ENCODE peak calls at places on chromosomes 6 and 20, in four cellular contexts. R is HCT116, D is prostate gland, K is sigmoid colon. Q is an unnamed sample.

GRCh38 chr20:36629719-36630340 is 16.2 kb downstream of the SLA2 start:
- DNase-seq in D (no peak), R (no peak), K (no peak), Q (peak; percentile 50)

GRCh38 chr20:47784599-47785320 is 521 bp downstream of the SULF2 start:
- DNase-seq in D (peak; percentile 25), K (no peak), R (no peak), Q (peak; percentile 87)

GRCh38 chr20:57435498-57436222 is 44.5 kb downstream of the RBM38 start:
- DNase-seq in R (peak; percentile 88), D (peak; percentile 97), K (peak; percentile 83), Q (peak; percentile 86)

GRCh38 chr20:62208805-62209755 is 11.0 kb downstream of the HRH3 start:
- DNase-seq in K (no peak), D (no peak), R (no peak), Q (no peak)

GRCh38 chr20:36399147-36399968 is 93.2 kb downstream of the DLGAP4 start:
- DNase-seq in D (no peak), R (peak; percentile 91), K (no peak), Q (no peak)

GRCh38 chr20:2624190-2624589 is 28.2 kb upstream of the NOP56 start:
- DNase-seq in D (no peak), K (peak; percentile 82), R (no peak), Q (no peak)

GRCh38 chr6:167214216-167214615 is 56.4 kb upstream of the GPR31 start:
- DNase-seq in D (no peak), K (no peak), R (no peak), Q (no peak)

GRCh38 chr6:33430334-33430733 is 10.5 kb downstream of the SYNGAP1 start:
- DNase-seq in K (no peak), R (no peak), D (no peak), Q (no peak)

GRCh38 chr6:31615748-31616147 is 714 bp downstream of the AIF1 start:
- DNase-seq in R (no peak), D (no peak), K (no peak), Q (peak; percentile 29)

GRCh38 chr20:63232235-63233060 is 3.3 kb upstream of the BIRC7 start:
- DNase-seq in D (no peak), R (peak; percentile 72), K (no peak), Q (no peak)

GRCh38 chr20:46963196-46963529 is 68.5 kb downstream of the EYA2 start:
- DNase-seq in K (no peak), R (no peak), D (peak; percentile 51), Q (no peak)

GRCh38 chr6:158894192-158894591 is 75.0 kb upstream of the EZR start:
- DNase-seq in R (peak; percentile 86), D (no peak), K (no peak), Q (no peak)

GRCh38 chr20:2749951-2750342 is 50.5 kb downstream of the CPXM1 start:
- DNase-seq in R (no peak), D (no peak), K (peak; percentile 54), Q (no peak)

GRCh38 chr6:13451181-13451700 is 36.2 kb downstream of the GFOD1 start:
- DNase-seq in R (no peak), D (no peak), K (no peak), Q (peak; percentile 43)

GRCh38 chr6:152399409-152399808 is 237.8 kb downstream of the SYNE1 start:
- DNase-seq in D (no peak), R (no peak), K (peak; percentile 68), Q (no peak)

GRCh38 chr6:165448210-165448609 is 138.8 kb upstream of the C6orf118 start:
- DNase-seq in R (no peak), D (no peak), K (no peak), Q (no peak)

GRCh38 chr6:38404900-38405556 is 234.7 kb downstream of the BTBD9 start:
- DNase-seq in D (peak; percentile 16), R (no peak), K (no peak), Q (no peak)

GRCh38 chr6:37029249-37029959 is 23.9 kb downstream of the FGD2 start:
- DNase-seq in R (peak; percentile 79), K (peak; percentile 89), D (no peak), Q (no peak)

GRCh38 chr6:29912840-29913239 is 29.5 kb upstream of the HLA-A start:
- DNase-seq in D (no peak), K (no peak), R (no peak), Q (no peak)

GRCh38 chr20:51154708-51155690 is 132.1 kb upstream of the KCNG1 start:
- DNase-seq in R (no peak), K (no peak), D (no peak), Q (no peak)

GRCh38 chr6:88916615-88917198 is 46.7 kb downstream of the RNGTT start:
- DNase-seq in D (no peak), R (no peak), K (no peak), Q (no peak)

GRCh38 chr20:9021699-9022098 is 47.2 kb upstream of the PLCB4 start:
- DNase-seq in D (no peak), R (no peak), K (no peak), Q (no peak)

GRCh38 chr20:7775072-7775471 is 165.2 kb downstream of the HAO1 start:
- DNase-seq in D (no peak), K (no peak), R (no peak), Q (no peak)

GRCh38 chr20:37492096-37492625 is 28.9 kb upstream of the NNAT start:
- DNase-seq in R (no peak), K (peak; percentile 42), D (no peak), Q (no peak)

GRCh38 chr6:38567436-38567835 is 72.3 kb downstream of the BTBD9 start:
- DNase-seq in K (peak; percentile 89), D (peak; percentile 9), R (peak; percentile 21), Q (no peak)

GRCh38 chr20:62117658-62118057 is 4.6 kb upstream of the LSM14B start:
- DNase-seq in R (no peak), K (no peak), D (no peak), Q (peak; percentile 76)

GRCh38 chr6:166629628-166630027 is 2.6 kb upstream of the RPS6KA2 start:
- DNase-seq in K (no peak), R (no peak), D (no peak), Q (no peak)

GRCh38 chr20:7665311-7665863 is 274.9 kb downstream of the HAO1 start:
- DNase-seq in D (no peak), K (no peak), R (no peak), Q (no peak)

GRCh38 chr6:112839525-112839961 is 492.4 kb downstream of the RFPL4B start:
- DNase-seq in D (no peak), K (no peak), R (no peak), Q (no peak)

GRCh38 chr6:166637001-166637400 is 9.9 kb upstream of the RPS6KA2 start:
- DNase-seq in R (no peak), K (no peak), D (no peak), Q (peak; percentile 15)

GRCh38 chr6:143575440-143575839 is 63.9 kb upstream of the FUCA2 start:
- DNase-seq in R (peak; percentile 73), K (peak; percentile 74), D (peak; percentile 66), Q (no peak)

GRCh38 chr20:35091808-35092523 is 641 bp downstream of the TRPC4AP start:
- DNase-seq in R (no peak), K (no peak), D (no peak), Q (no peak)

GRCh38 chr6:125658759-125659431 is 90.5 kb upstream of the HEY2 start:
- DNase-seq in K (no peak), R (no peak), D (no peak), Q (no peak)

GRCh38 chr6:80077067-80077466 is 29.4 kb upstream of the BCKDHB start:
- DNase-seq in K (no peak), R (no peak), D (no peak), Q (no peak)

GRCh38 chr20:3646651-3647050 is 16.5 kb downstream of the GFRA4 start:
- DNase-seq in R (no peak), D (no peak), K (no peak), Q (no peak)

GRCh38 chr20:38049800-38050199 is 16.3 kb downstream of the RPRD1B start:
- DNase-seq in D (peak; percentile 24), R (no peak), K (no peak), Q (no peak)

GRCh38 chr20:58604410-58604881 is 46.6 kb upstream of the STX16 start:
- DNase-seq in R (no peak), D (no peak), K (peak; percentile 85), Q (peak; percentile 56)
- TF ChIP-seq POLR2AphosphoS5 in R (no peak), D (no peak), K (peak; percentile 67), Q (no peak)

GRCh38 chr20:41181567-41181966 is 44.2 kb downstream of the PLCG1 start:
- DNase-seq in K (no peak), R (no peak), D (no peak), Q (peak; percentile 22)

GRCh38 chr20:41178904-41179432 is 41.6 kb downstream of the PLCG1 start:
- DNase-seq in D (no peak), K (no peak), R (no peak), Q (peak; percentile 22)

GRCh38 chr20:41182296-41183212 is 45.2 kb downstream of the PLCG1 start:
- DNase-seq in D (no peak), R (no peak), K (no peak), Q (no peak)

GRCh38 chr20:41179961-41180360 is 42.6 kb downstream of the PLCG1 start:
- DNase-seq in D (no peak), R (no peak), K (no peak), Q (no peak)

GRCh38 chr20:41180599-41181333 is 43.4 kb downstream of the PLCG1 start:
- DNase-seq in R (no peak), D (no peak), K (no peak), Q (no peak)
- TF ChIP-seq POLR2A in R (no peak), D (no peak), K (no peak), Q (no peak)

DNA sequence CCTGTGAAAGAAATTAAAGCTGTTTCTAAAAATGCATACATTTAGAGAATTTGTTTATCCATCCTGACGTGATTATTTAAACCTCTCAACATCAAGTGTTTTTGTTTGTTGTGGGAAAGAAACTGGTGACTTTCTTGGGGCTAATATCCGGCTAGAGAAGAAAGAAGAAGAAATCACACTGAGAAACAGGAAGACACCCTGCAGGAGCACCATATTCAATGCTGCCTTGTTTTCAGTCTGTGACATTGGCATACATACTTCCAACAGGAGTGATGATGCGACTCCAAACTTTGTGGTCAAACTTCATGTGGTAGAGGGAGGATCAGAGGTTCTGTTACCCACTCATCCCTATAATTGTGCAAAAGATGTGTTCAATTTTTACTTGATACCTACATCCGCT is 997.6 kb upstream of the CITED2 start:
- DNase-seq in R (no peak), D (no peak), K (no peak), Q (no peak)
- TF ChIP-seq POLR2AphosphoS5 in R (no peak), D (no peak), K (no peak), Q (no peak)

GRCh38 chr20:10563935-10564492 is 109.8 kb downstream of the JAG1 start:
- DNase-seq in R (no peak), K (no peak), D (no peak), Q (no peak)

GRCh38 chr20:10571313-10571815 is 102.4 kb downstream of the JAG1 start:
- DNase-seq in K (no peak), D (no peak), R (no peak), Q (no peak)

GRCh38 chr20:10565191-10565921 is 108.4 kb downstream of the JAG1 start:
- DNase-seq in D (no peak), R (no peak), K (no peak), Q (no peak)

GRCh38 chr20:10565922-10566897 is 107.6 kb downstream of the JAG1 start:
- DNase-seq in R (no peak), K (no peak), D (no peak), Q (no peak)

GRCh38 chr20:10568032-10568431 is 105.8 kb downstream of the JAG1 start:
- DNase-seq in D (no peak), K (no peak), R (no peak), Q (no peak)
- TF ChIP-seq POLR2A in D (no peak), K (no peak), R (no peak), Q (no peak)

GRCh38 chr6:43217351-43217750 is 11.9 kb downstream of the DNPH1 start:
- DNase-seq in D (no peak), K (no peak), R (no peak), Q (no peak)
- TF ChIP-seq POLR2AphosphoS5 in D (no peak), K (no peak), R (no peak), Q (no peak)

GRCh38 chr6:137811121-137811911 is 55.7 kb upstream of the TNFAIP3 start:
- DNase-seq in R (peak; percentile 55), K (peak; percentile 88), D (peak; percentile 49), Q (no peak)
- TF ChIP-seq POLR2A in R (no peak), K (no peak), D (no peak), Q (no peak)